ENCODE peak calls at places on chromosome 16, in seven cellular contexts. W, A, S, N, R, U and X are unnamed samples.

GRCh38 chr16:17303101-17303500 is 167.7 kb downstream of the XYLT1 start:
- DNase-seq in U (no peak), A (no peak), S (no peak), R (no peak), W (no peak), N (no peak), X (no peak)

GRCh38 chr16:78703951-78704350 is 604.5 kb downstream of the WWOX start:
- DNase-seq in U (peak), W (no peak), S (no peak), R (no peak), N (no peak), A (no peak), X (no peak)

GRCh38 chr16:8928467-8928957 is 35.2 kb downstream of the USP7 start:
- DNase-seq in S (no peak), N (no peak), R (no peak), U (peak), A (no peak), W (no peak), X (no peak)

GRCh38 chr16:22188595-22189442 is 17.3 kb upstream of the EEF2K start:
- DNase-seq in A (peak), R (peak), U (peak), S (no peak), N (peak), W (no peak), X (peak)

GRCh38 chr16:7679899-7680298 is 347.3 kb downstream of the RBFOX1 start:
- DNase-seq in W (no peak), N (no peak), R (no peak), S (no peak), A (no peak), U (no peak), X (no peak)

GRCh38 chr16:75764154-75764768 is 38.0 kb upstream of the CPHXL start:
- DNase-seq in R (peak), S (no peak), N (peak), U (peak), A (peak), W (no peak), X (peak)

GRCh38 chr16:10539256-10539655 is 41.1 kb downstream of the EMP2 start:
- DNase-seq in R (no peak), A (no peak), N (no peak), S (no peak), U (no peak), W (no peak), X (no peak)

GRCh38 chr16:3202903-3203539 is 15.0 kb downstream of the OR1F1 start:
- DNase-seq in R (no peak), S (no peak), W (no peak), U (no peak), A (no peak), N (no peak), X (no peak)

GRCh38 chr16:12459401-12459791 is 344.3 kb downstream of the CPPED1 start:
- DNase-seq in S (no peak), R (no peak), A (no peak), W (no peak), N (no peak), U (no peak), X (peak)

GRCh38 chr16:318628-319027 is 33.9 kb downstream of the AXIN1 start:
- DNase-seq in A (no peak), W (no peak), S (no peak), N (peak), U (no peak), R (peak), X (no peak)

GRCh38 chr16:46632778-46633733 is 11.9 kb upstream of the SHCBP1 start:
- DNase-seq in W (no peak), N (no peak), R (peak), A (no peak), S (no peak), U (no peak), X (no peak)

GRCh38 chr16:53053967-53054669 is 673 bp upstream of the CHD9 start:
- DNase-seq in U (no peak), R (no peak), A (no peak), N (no peak), W (no peak), S (peak), X (peak)

GRCh38 chr16:4945560-4946502 is 8.9 kb upstream of the PPL start:
- DNase-seq in A (no peak), N (peak), U (peak), W (no peak), R (no peak), S (no peak), X (no peak)

GRCh38 chr16:50121278-50121677 is 31.8 kb upstream of the TENT4B start:
- DNase-seq in R (no peak), N (no peak), U (no peak), A (no peak), W (no peak), S (no peak), X (no peak)

GRCh38 chr16:85888405-85889331 is 10.3 kb upstream of the IRF8 start:
- DNase-seq in S (no peak), U (peak), W (no peak), N (peak), R (no peak), A (peak), X (no peak)

GRCh38 chr16:84739349-84740124 is 39.7 kb downstream of the USP10 start:
- DNase-seq in R (no peak), A (peak), U (peak), S (no peak), N (no peak), W (no peak), X (no peak)

GRCh38 chr16:87006789-87007745 is 310.1 kb downstream of the C16orf95 start:
- DNase-seq in S (no peak), W (no peak), A (no peak), R (no peak), N (no peak), U (no peak), X (no peak)

GRCh38 chr16:67504190-67505021 is 21.1 kb upstream of the AGRP start:
- DNase-seq in S (no peak), U (no peak), A (no peak), N (no peak), R (no peak), W (no peak), X (peak)

GRCh38 chr16:11032922-11033291 is 88.5 kb downstream of the CLEC16A start:
- DNase-seq in R (peak), N (no peak), S (no peak), A (peak), W (no peak), U (peak), X (peak)

GRCh38 chr16:19502395-19503131 is 19.3 kb downstream of the GDE1 start:
- DNase-seq in U (peak), S (peak), N (peak), W (peak), A (no peak), R (peak), X (peak)

GRCh38 chr16:21169249-21169981 is 10.9 kb downstream of the LDAF1 start:
- DNase-seq in N (no peak), W (no peak), R (no peak), U (peak), A (no peak), S (no peak), X (no peak)

GRCh38 chr16:67277294-67277998 is 1.9 kb upstream of the PLEKHG4 start:
- DNase-seq in S (no peak), R (no peak), A (peak), W (peak), N (peak), U (peak), X (no peak)

GRCh38 chr16:3458852-3459361 is 15.4 kb downstream of the NAA60 start:
- DNase-seq in N (peak), U (peak), W (no peak), R (peak), A (no peak), S (no peak), X (no peak)

GRCh38 chr16:27928542-27928941 is 135.0 kb downstream of the GSG1L start:
- DNase-seq in R (no peak), A (no peak), U (no peak), N (no peak), W (no peak), S (no peak), X (no peak)

GRCh38 chr16:87100306-87101058 is 216.7 kb downstream of the C16orf95 start:
- DNase-seq in U (no peak), S (no peak), A (no peak), W (no peak), N (no peak), R (no peak), X (no peak)

GRCh38 chr16:69748694-69749345 is 5.9 kb downstream of the NOB1 start:
- DNase-seq in R (no peak), W (no peak), N (no peak), U (no peak), A (no peak), S (no peak), X (no peak)

GRCh38 chr16:81863630-81864352 is 84.7 kb downstream of the PLCG2 start:
- DNase-seq in R (peak), W (no peak), A (no peak), N (no peak), U (no peak), S (no peak), X (no peak)

GRCh38 chr16:65315004-65315398 is 193.1 kb upstream of the CDH11 start:
- DNase-seq in W (no peak), N (no peak), U (no peak), S (no peak), R (no peak), A (no peak), X (peak)

GRCh38 chr16:784431-784830 is 3.8 kb downstream of the RPUSD1 start:
- DNase-seq in W (no peak), A (no peak), N (no peak), S (no peak), U (no peak), R (no peak), X (no peak)

GRCh38 chr16:81155769-81156168 is 59.6 kb upstream of the GCSH start:
- DNase-seq in R (no peak), W (no peak), U (no peak), S (no peak), N (no peak), A (no peak), X (no peak)

GRCh38 chr16:54952195-54952594 is 21.5 kb downstream of the IRX5 start:
- DNase-seq in N (no peak), R (no peak), S (no peak), A (no peak), U (no peak), W (no peak), X (no peak)

GRCh38 chr16:6570520-6570919 is 762.1 kb upstream of the RBFOX1 start:
- DNase-seq in U (no peak), S (no peak), W (no peak), R (no peak), N (no peak), A (no peak), X (no peak)

GRCh38 chr16:11249233-11250061 is 6.6 kb downstream of the SOCS1 start:
- DNase-seq in S (no peak), W (no peak), A (no peak), R (no peak), N (no peak), U (no peak), X (peak)